ENCODE peak calls at places on chromosomes 7 and 10, in nine cellular contexts. H is NCI-H82, M is HT1080, E is AG09319, R is neural crest cell, N is pons, F is glutamatergic neuron, C is left lobe of liver, U is HEK293T. Q is an unnamed sample.

GRCh38 chr10:20893297-20893696 is 3.8 kb downstream of the NEBL start:
- DNase-seq in C (no peak), U (no peak), E (no peak), H (no peak), F (no peak), M (no peak), N (no peak), R (no peak), Q (peak)

GRCh38 chr7:8172372-8173354 is 89.3 kb downstream of the ICA1 start:
- DNase-seq in U (no peak), H (no peak), N (no peak), F (no peak), R (no peak), C (no peak), M (no peak), E (no peak), Q (no peak)

GRCh38 chr10:131804551-131805295 is 96.1 kb upstream of the PPP2R2D start:
- DNase-seq in H (no peak), R (no peak), C (peak), M (no peak), F (no peak), U (no peak), E (no peak), N (no peak), Q (no peak)

GRCh38 chr7:128421384-128421783 is 11.6 kb upstream of the IMPDH1 start:
- DNase-seq in R (no peak), E (no peak), U (no peak), N (no peak), C (no peak), M (no peak), F (no peak), H (no peak), Q (no peak)

GRCh38 chr10:107859065-107859464 is 694.6 kb upstream of the SORCS1 start:
- DNase-seq in U (no peak), E (no peak), N (no peak), C (no peak), M (no peak), F (no peak), R (no peak), H (no peak), Q (peak)

GRCh38 chr7:112748381-112748780 is 41.8 kb downstream of the TMEM168 start:
- DNase-seq in M (no peak), E (no peak), C (no peak), U (no peak), H (no peak), F (no peak), N (no peak), R (no peak), Q (no peak)

GRCh38 chr10:21015838-21016237 is 118.7 kb upstream of the NEBL start:
- DNase-seq in N (no peak), M (no peak), R (no peak), F (no peak), C (no peak), E (no peak), U (no peak), H (no peak), Q (peak)

GRCh38 chr7:151315038-151315655 is 26.5 kb upstream of the NUB1 start:
- DNase-seq in N (peak), C (peak), U (peak), M (peak), F (peak), E (peak), H (peak), R (peak), Q (peak)

GRCh38 chr10:12481956-12482355 is 132.6 kb downstream of the CAMK1D start:
- DNase-seq in E (no peak), M (no peak), C (no peak), F (no peak), R (no peak), U (no peak), N (no peak), H (peak), Q (no peak)